ENCODE peak calls at places on chromosome 22, in ten cellular contexts. One of them, this sample, is unnamed. For H3K4me1, the result is how much of the 10 kb centered on the place peaks cover.

GRCh38 chr22:47148956-47149748 is 386.7 kb downstream of the TBC1D22A start:
- DNase-seq in colonic mucosa: no peak
- DNase-seq in GM23248: no peak
- DNase-seq in PC-3: no peak
- DNase-seq in IMR-90: no peak
- DNase-seq in transverse colon: no peak
- DNase-seq in upper lobe of right lung: no peak
- DNase-seq in mesendoderm: no peak
- DNase-seq in GM23338: no peak
- DNase-seq in HCT116: no peak
- DNase-seq in this sample: no peak

GRCh38 chr22:19346677-19347265 is 55.3 kb upstream of the CLTCL1 start:
- DNase-seq in HCT116: no peak
- DNase-seq in IMR-90: no peak
- DNase-seq in colonic mucosa: no peak
- DNase-seq in GM23338: no peak
- DNase-seq in mesendoderm: no peak
- DNase-seq in GM23248: no peak
- DNase-seq in transverse colon: no peak
- DNase-seq in PC-3: no peak
- DNase-seq in upper lobe of right lung: no peak
- DNase-seq in this sample: no peak

GRCh38 chr22:22851969-22852368 is 35.6 kb upstream of the IGLL5 start:
- DNase-seq in mesendoderm: no peak
- DNase-seq in GM23338: no peak
- DNase-seq in IMR-90: no peak
- DNase-seq in colonic mucosa: no peak
- DNase-seq in transverse colon: no peak
- DNase-seq in upper lobe of right lung: no peak
- DNase-seq in PC-3: no peak
- DNase-seq in GM23248: no peak
- DNase-seq in HCT116: no peak
- DNase-seq in this sample: no peak

GRCh38 chr22:45585946-45586540 is 83.4 kb downstream of the FBLN1 start:
- DNase-seq in GM23338: no peak
- DNase-seq in mesendoderm: no peak
- DNase-seq in PC-3: no peak
- DNase-seq in IMR-90: no peak
- DNase-seq in HCT116: no peak
- DNase-seq in GM23248: no peak
- DNase-seq in colonic mucosa: no peak
- DNase-seq in transverse colon: no peak
- DNase-seq in upper lobe of right lung: no peak
- DNase-seq in this sample: no peak

GRCh38 chr22:20494978-20495860 is at the start of gene KLHL22:
- DNase-seq in mesendoderm: peak
- DNase-seq in GM23338: peak
- DNase-seq in colonic mucosa: peak
- DNase-seq in transverse colon: peak
- DNase-seq in upper lobe of right lung: peak
- DNase-seq in GM23248: peak
- DNase-seq in PC-3: peak
- DNase-seq in IMR-90: peak
- DNase-seq in HCT116: no peak
- DNase-seq in this sample: no peak

GRCh38 chr22:46073683-46074504 is 76.4 kb upstream of the PPARA start:
- DNase-seq in IMR-90: peak
- DNase-seq in colonic mucosa: no peak
- DNase-seq in GM23248: peak
- DNase-seq in upper lobe of right lung: peak
- DNase-seq in transverse colon: peak
- DNase-seq in mesendoderm: no peak
- DNase-seq in PC-3: no peak
- DNase-seq in GM23338: no peak
- DNase-seq in HCT116: no peak
- DNase-seq in this sample: no peak

GRCh38 chr22:24315367-24315781 is 44.7 kb downstream of the SPECC1L start:
- DNase-seq in GM23338: no peak
- DNase-seq in mesendoderm: no peak
- DNase-seq in IMR-90: peak
- DNase-seq in HCT116: no peak
- DNase-seq in upper lobe of right lung: no peak
- DNase-seq in GM23248: no peak
- DNase-seq in colonic mucosa: no peak
- DNase-seq in PC-3: no peak
- DNase-seq in transverse colon: no peak
- DNase-seq in this sample: no peak

GRCh38 chr22:29385305-29385704 is 3.1 kb downstream of the AP1B1 start:
- DNase-seq in mesendoderm: peak
- DNase-seq in PC-3: no peak
- DNase-seq in HCT116: no peak
- DNase-seq in IMR-90: no peak
- DNase-seq in GM23338: peak
- DNase-seq in transverse colon: no peak
- DNase-seq in GM23248: no peak
- DNase-seq in colonic mucosa: no peak
- DNase-seq in upper lobe of right lung: no peak
- DNase-seq in this sample: no peak

GRCh38 chr22:22730655-22731373 is 86.4 kb downstream of the GGTLC2 start:
- DNase-seq in mesendoderm: no peak
- DNase-seq in GM23338: no peak
- DNase-seq in GM23248: no peak
- DNase-seq in HCT116: no peak
- DNase-seq in IMR-90: no peak
- DNase-seq in transverse colon: no peak
- DNase-seq in upper lobe of right lung: no peak
- DNase-seq in colonic mucosa: no peak
- DNase-seq in PC-3: no peak
- DNase-seq in this sample: no peak

GRCh38 chr22:41482319-41482935 is 13.5 kb downstream of the ACO2 start:
- DNase-seq in transverse colon: no peak
- DNase-seq in PC-3: no peak
- DNase-seq in IMR-90: peak
- DNase-seq in colonic mucosa: no peak
- DNase-seq in upper lobe of right lung: no peak
- DNase-seq in GM23248: peak
- DNase-seq in HCT116: no peak
- DNase-seq in GM23338: peak
- DNase-seq in mesendoderm: no peak
- DNase-seq in this sample: no peak

GRCh38 chr22:21972293-21972779 is 10.3 kb downstream of the TOP3B start:
- DNase-seq in IMR-90: peak
- DNase-seq in GM23248: peak
- DNase-seq in upper lobe of right lung: no peak
- DNase-seq in transverse colon: peak
- DNase-seq in GM23338: peak
- DNase-seq in mesendoderm: peak
- DNase-seq in colonic mucosa: peak
- DNase-seq in HCT116: no peak
- DNase-seq in PC-3: peak
- DNase-seq in this sample: peak

GRCh38 chr22:46956498-46957215 is 194.2 kb downstream of the TBC1D22A start:
- DNase-seq in HCT116: no peak
- DNase-seq in GM23248: no peak
- DNase-seq in transverse colon: no peak
- DNase-seq in IMR-90: no peak
- DNase-seq in colonic mucosa: no peak
- DNase-seq in upper lobe of right lung: no peak
- DNase-seq in PC-3: no peak
- DNase-seq in mesendoderm: no peak
- DNase-seq in GM23338: no peak
- DNase-seq in this sample: no peak

GRCh38 chr22:49962751-49963646 is 2.4 kb downstream of the PIM3 start:
- DNase-seq in mesendoderm: no peak
- DNase-seq in PC-3: no peak
- DNase-seq in HCT116: no peak
- DNase-seq in transverse colon: peak
- DNase-seq in IMR-90: no peak
- DNase-seq in GM23338: no peak
- DNase-seq in GM23248: no peak
- DNase-seq in upper lobe of right lung: peak
- DNase-seq in colonic mucosa: peak
- DNase-seq in this sample: no peak

GRCh38 chr22:46108564-46109473 is 41.5 kb upstream of the PPARA start:
- DNase-seq in IMR-90: peak
- DNase-seq in colonic mucosa: peak
- DNase-seq in mesendoderm: peak
- DNase-seq in PC-3: peak
- DNase-seq in HCT116: no peak
- DNase-seq in GM23338: peak
- DNase-seq in upper lobe of right lung: no peak
- DNase-seq in GM23248: peak
- DNase-seq in transverse colon: peak
- DNase-seq in this sample: no peak

DNA sequence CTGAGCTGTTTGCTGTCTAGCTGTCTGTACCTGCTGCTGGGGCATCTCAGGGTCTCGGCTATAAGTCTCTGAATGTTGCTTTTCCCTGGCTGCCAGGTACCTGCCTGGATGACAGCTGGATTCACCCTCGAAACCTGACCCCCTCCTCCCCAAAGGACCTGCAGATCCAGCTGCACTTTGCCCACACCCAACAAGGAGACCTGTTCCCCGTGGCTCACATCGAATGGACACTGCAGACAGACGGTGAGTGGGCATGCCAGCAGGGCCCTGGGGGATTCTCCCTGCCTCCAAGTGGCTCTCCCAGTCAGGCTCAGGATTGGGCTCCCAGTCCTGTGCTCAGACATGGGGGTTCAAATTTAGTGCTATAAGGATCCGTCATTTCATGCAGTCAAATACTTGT is 12.9 kb downstream of the IL17RA start:
- DNase-seq in transverse colon: no peak
- DNase-seq in upper lobe of right lung: peak
- DNase-seq in GM23248: no peak
- DNase-seq in GM23338: no peak
- DNase-seq in colonic mucosa: no peak
- DNase-seq in HCT116: no peak
- DNase-seq in mesendoderm: no peak
- DNase-seq in IMR-90: no peak
- DNase-seq in PC-3: no peak
- DNase-seq in this sample: no peak
- H3K4me3 ChIP-seq in transverse colon: no peak
- H3K4me3 ChIP-seq in upper lobe of right lung: no peak
- H3K4me3 ChIP-seq in GM23248: no peak
- H3K4me3 ChIP-seq in GM23338: no peak
- H3K4me3 ChIP-seq in colonic mucosa: no peak
- H3K4me3 ChIP-seq in HCT116: no peak
- H3K4me3 ChIP-seq in mesendoderm: no peak
- H3K4me3 ChIP-seq in IMR-90: no peak
- H3K4me3 ChIP-seq in PC-3: no peak
- H3K4me3 ChIP-seq in this sample: no peak

DNA sequence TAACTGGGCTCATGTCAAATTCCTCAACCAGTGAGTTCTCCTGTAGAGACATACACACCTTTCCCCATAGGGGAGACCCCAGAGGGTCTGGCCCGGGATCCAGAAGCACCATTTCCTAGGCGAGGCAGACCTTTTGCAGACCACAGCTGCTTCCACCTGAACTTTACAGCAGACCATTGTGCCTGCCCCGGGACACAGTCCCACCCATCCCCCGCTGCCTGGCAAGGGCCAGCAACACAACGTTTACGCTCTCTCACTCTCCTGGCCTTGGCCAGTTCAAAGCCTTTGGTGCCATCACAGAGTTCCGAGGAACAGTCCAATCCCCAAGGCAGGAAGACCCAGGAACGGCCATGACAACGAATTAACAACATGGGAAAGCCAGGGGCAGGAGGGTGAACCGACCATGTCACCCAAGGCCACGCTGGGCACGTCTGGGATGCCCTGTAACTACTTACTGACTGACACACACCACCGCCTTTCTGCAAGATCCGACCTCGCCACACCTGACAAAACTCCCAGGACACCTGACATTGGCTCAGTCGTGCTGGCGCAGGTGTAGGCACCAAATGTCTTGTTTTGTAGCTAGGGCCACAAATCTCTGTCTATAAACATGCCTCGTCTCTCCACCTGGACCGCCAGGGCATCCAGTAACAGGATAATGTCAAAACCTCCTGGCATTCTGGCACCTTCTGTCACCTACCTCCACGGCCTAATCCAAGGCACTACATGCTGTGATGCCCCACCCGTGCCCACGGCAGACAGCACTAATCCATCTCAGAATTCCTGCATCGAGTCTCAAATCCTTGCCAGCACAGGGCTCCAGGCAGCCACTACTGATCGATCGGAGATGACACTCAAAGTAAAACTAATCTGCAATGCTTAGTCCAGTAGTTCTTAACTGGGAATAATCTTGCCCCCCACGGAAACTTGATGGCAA is 51.3 kb downstream of the MYH9 start:
- DNase-seq in IMR-90: no peak
- DNase-seq in PC-3: no peak
- DNase-seq in GM23248: no peak
- DNase-seq in GM23338: no peak
- DNase-seq in colonic mucosa: no peak
- DNase-seq in HCT116: no peak
- DNase-seq in upper lobe of right lung: no peak
- DNase-seq in mesendoderm: no peak
- DNase-seq in transverse colon: no peak
- DNase-seq in this sample: no peak
- H3K4me1 ChIP-seq in IMR-90: half or more
- H3K4me1 ChIP-seq in PC-3: under half
- H3K4me1 ChIP-seq in GM23248: half or more
- H3K4me1 ChIP-seq in GM23338: under half
- H3K4me1 ChIP-seq in colonic mucosa: under half
- H3K4me1 ChIP-seq in HCT116: under half
- H3K4me1 ChIP-seq in upper lobe of right lung: half or more
- H3K4me1 ChIP-seq in mesendoderm: under half
- H3K4me1 ChIP-seq in transverse colon: half or more
- H3K4me1 ChIP-seq in this sample: half or more

GRCh38 chr22:30566125-30566524 is 8.3 kb downstream of the GAL3ST1 start:
- DNase-seq in upper lobe of right lung: no peak
- DNase-seq in colonic mucosa: peak
- DNase-seq in transverse colon: peak
- DNase-seq in GM23248: no peak
- DNase-seq in HCT116: no peak
- DNase-seq in mesendoderm: no peak
- DNase-seq in PC-3: peak
- DNase-seq in IMR-90: no peak
- DNase-seq in GM23338: no peak
- DNase-seq in this sample: no peak
- H3K27ac ChIP-seq in upper lobe of right lung: no peak
- H3K27ac ChIP-seq in colonic mucosa: no peak
- H3K27ac ChIP-seq in transverse colon: no peak
- H3K27ac ChIP-seq in GM23248: no peak
- H3K27ac ChIP-seq in HCT116: no peak
- H3K27ac ChIP-seq in mesendoderm: no peak
- H3K27ac ChIP-seq in PC-3: no peak
- H3K27ac ChIP-seq in IMR-90: no peak
- H3K27ac ChIP-seq in GM23338: no peak
- H3K27ac ChIP-seq in this sample: no peak

DNA sequence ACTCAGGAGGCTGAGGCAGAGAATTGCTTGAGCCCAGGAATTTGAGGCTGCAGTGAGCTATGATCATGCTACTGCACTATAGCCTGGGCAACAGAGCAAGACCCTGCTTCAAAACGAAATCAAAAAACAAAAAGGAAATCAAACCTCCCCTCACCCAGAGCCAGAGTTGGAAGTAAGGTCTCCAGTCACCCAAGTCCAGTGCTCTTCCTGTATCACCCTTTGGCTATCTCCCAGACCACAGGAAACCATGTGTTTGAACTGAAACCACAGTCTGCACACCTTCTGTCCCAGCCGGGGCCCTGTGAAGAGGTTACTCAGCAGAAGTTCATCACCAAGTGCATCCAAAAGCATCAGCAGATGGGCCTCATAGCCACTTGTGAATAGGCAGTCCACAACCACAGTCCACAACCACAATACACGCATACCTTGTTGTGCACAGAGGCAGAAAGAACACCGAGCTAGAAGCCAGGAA is 4.6 kb downstream of the MYH9 start:
- DNase-seq in IMR-90: peak
- DNase-seq in PC-3: peak
- DNase-seq in upper lobe of right lung: no peak
- DNase-seq in colonic mucosa: no peak
- DNase-seq in GM23248: peak
- DNase-seq in mesendoderm: no peak
- DNase-seq in transverse colon: peak
- DNase-seq in HCT116: no peak
- DNase-seq in GM23338: no peak
- DNase-seq in this sample: peak
- H3K4me3 ChIP-seq in IMR-90: peak
- H3K4me3 ChIP-seq in PC-3: peak
- H3K4me3 ChIP-seq in upper lobe of right lung: peak
- H3K4me3 ChIP-seq in colonic mucosa: no peak
- H3K4me3 ChIP-seq in GM23248: no peak
- H3K4me3 ChIP-seq in mesendoderm: no peak
- H3K4me3 ChIP-seq in transverse colon: peak
- H3K4me3 ChIP-seq in HCT116: no peak
- H3K4me3 ChIP-seq in GM23338: no peak
- H3K4me3 ChIP-seq in this sample: no peak

This sample was measured in effector memory CD4-positive, alpha-beta T cell.